ENCODE peak calls at places on chromosomes 13 and 19, in six cellular contexts. F is BE2C, D is cardiac fibroblast, V is left lung, R is psoas muscle, Q is HFFc6. N is an unnamed sample.

GRCh38 chr13:73228546-73228945 is 169.7 kb downstream of the KLF5 start:
- DNase-seq in F (no peak), D (peak), V (no peak), R (no peak), Q (peak), N (no peak)

GRCh38 chr19:7623725-7624603 is 5.4 kb downstream of the XAB2 start:
- DNase-seq in F (no peak), D (no peak), V (no peak), R (no peak), Q (no peak), N (no peak)

GRCh38 chr19:41273076-41273475 is 8.9 kb downstream of the HNRNPUL1 start:
- DNase-seq in F (no peak), D (no peak), V (no peak), R (no peak), Q (no peak), N (no peak)

GRCh38 chr13:35718084-35718483 is 241.6 kb upstream of the MAB21L1 start:
- DNase-seq in F (no peak), D (no peak), V (no peak), R (no peak), Q (no peak), N (no peak)

GRCh38 chr19:14113762-14114414 is 3.7 kb downstream of the PRKACA start:
- DNase-seq in F (no peak), D (no peak), V (no peak), R (peak), Q (no peak), N (no peak)

GRCh38 chr19:409006-409514 is at the start of gene C2CD4C:
- DNase-seq in F (no peak), D (no peak), V (peak), R (no peak), Q (no peak), N (peak)

GRCh38 chr13:24161980-24162517 is 1.5 kb downstream of the SPATA13 start:
- DNase-seq in F (no peak), D (no peak), V (no peak), R (no peak), Q (no peak), N (no peak)

GRCh38 chr13:48564046-48564445 is 31.2 kb upstream of the RCBTB2 start:
- DNase-seq in F (peak), D (no peak), V (no peak), R (no peak), Q (peak), N (no peak)

GRCh38 chr13:30443957-30444404 is 21.7 kb downstream of the UBE2L5 start:
- DNase-seq in F (no peak), D (no peak), V (no peak), R (no peak), Q (no peak), N (no peak)

GRCh38 chr19:49326165-49326704 is 1.2 kb upstream of the SLC6A16 start:
- DNase-seq in F (no peak), D (no peak), V (no peak), R (no peak), Q (no peak), N (no peak)

GRCh38 chr13:26020536-26021290 is 31.1 kb downstream of the SHISA2 start:
- DNase-seq in F (no peak), D (no peak), V (no peak), R (no peak), Q (no peak), N (no peak)

GRCh38 chr13:23695711-23696512 is 125.7 kb downstream of the TNFRSF19 start:
- DNase-seq in F (no peak), D (no peak), V (no peak), R (peak), Q (no peak), N (no peak)

GRCh38 chr19:43337737-43338136 is 15.7 kb upstream of the CD177 start:
- DNase-seq in F (no peak), D (no peak), V (no peak), R (no peak), Q (no peak), N (no peak)

GRCh38 chr19:55538132-55538531 is 1.2 kb upstream of the SBK2 start:
- DNase-seq in F (no peak), D (no peak), V (no peak), R (no peak), Q (no peak), N (no peak)

GRCh38 chr19:17616961-17617806 is 61.7 kb downstream of the COLGALT1 start:
- DNase-seq in F (peak), D (peak), V (no peak), R (no peak), Q (peak), N (peak)

GRCh38 chr13:36414461-36414860 is 17.8 kb upstream of the CCNA1 start:
- DNase-seq in F (no peak), D (no peak), V (no peak), R (no peak), Q (no peak), N (no peak)

GRCh38 chr13:38159710-38160109 is 189.9 kb upstream of the UFM1 start:
- DNase-seq in F (no peak), D (no peak), V (no peak), R (no peak), Q (no peak), N (no peak)
- TF ChIP-seq CTCF in F (no peak), D (no peak), V (no peak), R (no peak), Q (no peak), N (no peak)

GRCh38 chr19:8835877-8836276 is 3.7 kb downstream of the MBD3L1 start:
- DNase-seq in F (no peak), D (no peak), V (no peak), R (no peak), Q (no peak), N (no peak)

GRCh38 chr19:8831832-8832131 is 322 bp downstream of the ZNF558 start:
- DNase-seq in F (no peak), D (no peak), V (no peak), R (no peak), Q (no peak), N (no peak)

GRCh38 chr19:8835446-8835845 is 3.3 kb downstream of the MBD3L1 start:
- DNase-seq in F (no peak), D (no peak), V (no peak), R (no peak), Q (no peak), N (no peak)

GRCh38 chr19:8831373-8831772 is 731 bp downstream of the ZNF558 start:
- DNase-seq in F (no peak), D (no peak), V (no peak), R (no peak), Q (no peak), N (no peak)

GRCh38 chr19:8832132-8833021 is at the start of the genes MBD3L1 and ZNF558:
- DNase-seq in F (peak), D (peak), V (peak), R (peak), Q (peak), N (peak)
- TF ChIP-seq CTCF in F (no peak), D (no peak), V (peak), R (peak), Q (peak), N (peak)

GRCh38 chr19:3653865-3654513 is 27.4 kb upstream of the CACTIN start:
- DNase-seq in F (peak), D (no peak), V (no peak), R (no peak), Q (no peak), N (no peak)
- TF ChIP-seq CTCF in F (peak), D (peak), V (no peak), R (no peak), Q (peak), N (peak)

GRCh38 chr13:103067751-103068563 is 1.7 kb upstream of the SLC10A2 start:
- DNase-seq in F (no peak), D (no peak), V (no peak), R (no peak), Q (no peak), N (no peak)
- TF ChIP-seq CTCF in F (no peak), D (no peak), V (no peak), R (no peak), Q (no peak), N (no peak)

GRCh38 chr13:50912851-50913250 is 3.3 kb downstream of the RNASEH2B start:
- DNase-seq in F (no peak), D (no peak), V (no peak), R (no peak), Q (no peak), N (no peak)

GRCh38 chr13:50910483-50910805 is 853 bp downstream of the RNASEH2B start:
- DNase-seq in F (peak), D (peak), V (no peak), R (no peak), Q (peak), N (no peak)

GRCh38 chr13:50911937-50912624 is 2.5 kb downstream of the RNASEH2B start:
- DNase-seq in F (peak), D (peak), V (peak), R (peak), Q (peak), N (no peak)

GRCh38 chr13:50909605-50910482 is at the start of gene RNASEH2B:
- DNase-seq in F (peak), D (peak), V (peak), R (peak), Q (peak), N (no peak)

DNA sequence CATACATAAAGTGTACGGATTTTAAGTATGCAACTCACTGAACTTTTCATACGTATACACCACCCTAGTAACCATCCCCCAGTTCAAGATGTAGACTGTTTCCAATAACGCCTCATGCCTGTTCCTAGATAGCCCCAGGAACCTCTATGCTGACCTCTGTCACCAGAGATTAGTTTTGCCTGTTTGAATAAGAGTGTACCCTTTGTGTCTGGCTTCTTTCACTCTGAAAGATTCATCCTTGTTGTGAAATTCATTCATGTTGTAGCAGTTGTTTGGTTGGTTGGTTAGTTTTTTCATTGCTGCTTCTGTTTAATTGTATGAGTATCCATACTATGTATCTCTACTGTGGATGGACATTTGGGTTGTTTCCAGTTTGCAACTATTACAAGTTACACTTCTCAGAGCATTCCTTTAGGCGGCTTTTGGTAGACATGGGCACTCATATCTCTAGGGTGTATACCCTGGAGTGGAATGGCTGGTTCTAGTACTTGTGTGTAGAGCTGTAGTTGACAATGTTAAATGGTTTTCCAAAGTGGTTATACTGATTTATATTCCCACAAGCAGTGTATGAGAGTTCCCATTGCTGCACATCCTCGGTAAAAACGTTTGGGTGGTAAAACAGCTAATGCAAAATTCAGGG is 1.6 kb downstream of the RNASEH2B start:
- DNase-seq in F (no peak), D (peak), V (no peak), R (no peak), Q (no peak), N (no peak)
- TF ChIP-seq CTCF in F (no peak), D (no peak), V (no peak), R (no peak), Q (no peak), N (no peak)

GRCh38 chr13:50587839-50588373 is 255.6 kb downstream of the DLEU7 start:
- DNase-seq in F (no peak), D (no peak), V (no peak), R (no peak), Q (no peak), N (no peak)

GRCh38 chr13:50588736-50589135 is 254.8 kb downstream of the DLEU7 start:
- DNase-seq in F (no peak), D (no peak), V (no peak), R (no peak), Q (no peak), N (no peak)

GRCh38 chr13:50581586-50582196 is 261.8 kb downstream of the DLEU7 start:
- DNase-seq in F (no peak), D (no peak), V (no peak), R (no peak), Q (no peak), N (no peak)

GRCh38 chr13:50587122-50587521 is 256.4 kb downstream of the DLEU7 start:
- DNase-seq in F (no peak), D (no peak), V (no peak), R (no peak), Q (no peak), N (no peak)

DNA sequence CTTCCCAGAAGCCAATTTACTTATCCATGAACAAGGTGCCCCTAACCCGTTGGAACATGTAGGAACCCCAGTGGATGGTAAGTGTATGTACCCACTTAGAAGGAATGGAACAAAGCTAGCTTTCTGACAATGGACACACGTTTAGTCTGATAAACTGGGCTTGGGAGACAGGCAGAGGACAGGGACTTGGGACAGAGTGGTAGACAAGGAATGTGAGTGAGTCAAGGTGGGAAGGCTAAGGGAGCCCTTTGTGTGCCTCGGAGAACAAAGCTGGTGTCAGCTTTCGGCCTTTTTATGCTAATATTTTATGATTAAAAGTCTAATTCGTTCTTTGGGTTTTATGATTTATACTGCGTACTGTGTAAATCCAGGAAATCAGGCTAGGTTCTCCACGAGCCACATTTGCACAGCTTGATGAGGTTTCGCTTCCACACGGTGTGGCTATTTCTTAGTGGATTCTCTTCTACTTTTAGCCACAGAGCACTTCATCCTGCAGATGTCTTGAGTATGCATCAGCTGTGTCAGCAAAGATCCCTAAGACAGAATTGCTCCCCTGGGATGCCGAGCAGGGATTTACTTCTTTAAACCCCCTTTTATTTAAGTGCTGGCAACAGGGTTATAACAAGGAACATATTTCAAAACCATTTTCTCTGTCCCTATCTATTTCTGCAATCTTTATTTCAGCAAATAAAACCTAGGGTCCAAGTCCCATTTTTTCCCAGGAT is 258.5 kb downstream of the DLEU7 start:
- DNase-seq in F (no peak), D (no peak), V (no peak), R (no peak), Q (no peak), N (no peak)
- TF ChIP-seq CTCF in F (no peak), D (no peak), V (no peak), R (no peak), Q (no peak), N (no peak)